ENCODE peak calls at places on chromosomes 5 and 9, in four cellular contexts. Y is NCI-H1105; R is stimulated activated CD4-positive, alpha-beta T cell treated with anti-CD3 and anti-CD28 coated beads, Interleukin-1b, Interleukin-23, amount 100 ng/mL, for 24 hours; H is A549. Q is an unnamed sample.

GRCh38 chr5:114099161-114099560 is 262.7 kb upstream of the KCNN2 start:
- DNase-seq in Y (no peak), R (no peak), H (no peak), Q (no peak)

GRCh38 chr5:56164371-56164770 is 68.8 kb downstream of the ANKRD55 start:
- DNase-seq in H (no peak), Y (no peak), R (no peak), Q (no peak)

GRCh38 chr5:147554285-147554817 is 44.5 kb upstream of the DPYSL3 start:
- DNase-seq in H (no peak), Y (no peak), R (no peak), Q (no peak)

GRCh38 chr5:60997721-60998120 is 52.7 kb downstream of the NDUFAF2 start:
- DNase-seq in R (no peak), H (no peak), Y (no peak), Q (peak)

GRCh38 chr5:149549461-149550266 is 1.6 kb downstream of the CSNK1A1 start:
- DNase-seq in Y (peak), H (peak), R (no peak), Q (peak)

GRCh38 chr5:58854396-58854795 is 271.5 kb downstream of the RAB3C start:
- DNase-seq in H (no peak), Y (no peak), R (no peak), Q (no peak)

GRCh38 chr5:129664336-129664937 is 83.5 kb upstream of the MINAR2 start:
- DNase-seq in H (peak), Y (no peak), R (no peak), Q (peak)

GRCh38 chr9:96279927-96280326 is 22.0 kb downstream of the HSD17B3 start:
- DNase-seq in H (no peak), R (no peak), Y (no peak), Q (no peak)

GRCh38 chr5:88268414-88269184 is at the start of gene TMEM161B:
- DNase-seq in Y (peak), H (peak), R (peak), Q (peak)

GRCh38 chr9:27861887-27862286 is 288.6 kb upstream of the C9orf72 start:
- DNase-seq in Y (no peak), H (no peak), R (no peak), Q (no peak)

GRCh38 chr5:9170026-9170425 is 375.8 kb downstream of the SEMA5A start:
- DNase-seq in R (no peak), Y (no peak), H (no peak), Q (no peak)

GRCh38 chr9:126939821-126940221 is 25.2 kb downstream of the RALGPS1 start:
- DNase-seq in Y (no peak), R (no peak), H (peak), Q (no peak)

GRCh38 chr5:76104027-76104426 is 20.8 kb downstream of the SV2C start:
- DNase-seq in Y (no peak), R (no peak), H (no peak), Q (no peak)

GRCh38 chr9:101146508-101146907 is 118.0 kb downstream of the PLPPR1 start:
- DNase-seq in Y (no peak), H (no peak), R (no peak), Q (no peak)

GRCh38 chr5:81750308-81751008 is 439 bp downstream of the SSBP2 start:
- DNase-seq in H (no peak), Y (no peak), R (no peak), Q (no peak)

GRCh38 chr9:113591899-113592625 is 128.5 kb downstream of the RGS3 start:
- DNase-seq in H (no peak), R (no peak), Y (no peak), Q (no peak)

GRCh38 chr9:15553528-15553898 is 670 bp downstream of the CCDC171 start:
- DNase-seq in H (no peak), R (no peak), Y (no peak), Q (no peak)

GRCh38 chr5:102570747-102571146 is 71.9 kb upstream of the SLCO6A1 start:
- DNase-seq in Y (no peak), H (no peak), R (no peak), Q (no peak)

GRCh38 chr9:108665856-108666784 is 189.7 kb downstream of the ACTL7B start:
- DNase-seq in H (no peak), Y (no peak), R (no peak), Q (no peak)

GRCh38 chr5:141326088-141326854 is 4.0 kb upstream of the PCDHGA1 start:
- DNase-seq in R (peak), H (peak), Y (no peak), Q (no peak)

GRCh38 chr9:70574222-70574837 is 159.9 kb upstream of the KLF9 start:
- DNase-seq in R (no peak), H (no peak), Y (no peak), Q (no peak)

GRCh38 chr5:133034064-133034463 is 7.7 kb upstream of the ZCCHC10 start:
- DNase-seq in H (no peak), Y (no peak), R (no peak), Q (no peak)

GRCh38 chr9:96476591-96476990 is 26.6 kb downstream of the HABP4 start:
- DNase-seq in R (no peak), Y (no peak), H (no peak), Q (no peak)

GRCh38 chr9:120925535-120926396 is 830 bp downstream of the TRAF1 start:
- DNase-seq in Y (no peak), H (peak), R (no peak), Q (no peak)

GRCh38 chr5:41510176-41510831 is at the start of gene PLCXD3:
- DNase-seq in H (peak), R (no peak), Y (peak), Q (peak)

GRCh38 chr9:20014168-20014567 is 225.3 kb upstream of the SLC24A2 start:
- DNase-seq in R (no peak), Y (no peak), H (no peak), Q (no peak)

GRCh38 chr9:101626295-101626694 is 31.5 kb upstream of the PPP3R2 start:
- DNase-seq in H (no peak), R (no peak), Y (no peak), Q (no peak)

GRCh38 chr5:40480392-40480791 is 199.3 kb upstream of the PTGER4 start:
- DNase-seq in H (no peak), R (no peak), Y (no peak), Q (no peak)

GRCh38 chr5:177479774-177480173 is 6.3 kb upstream of the DBN1 start:
- DNase-seq in Y (no peak), R (no peak), H (no peak), Q (no peak)

GRCh38 chr9:36319183-36319582 is 60.9 kb upstream of the GNE start:
- DNase-seq in H (no peak), R (no peak), Y (no peak), Q (no peak)

GRCh38 chr5:160211352-160211751 is 18.0 kb upstream of the FABP6 start:
- DNase-seq in H (no peak), Y (no peak), R (no peak), Q (no peak)

GRCh38 chr5:16880547-16880946 is 55.5 kb downstream of the MYO10 start:
- DNase-seq in R (no peak), H (no peak), Y (no peak), Q (no peak)

GRCh38 chr9:28001096-28001495 is 427.8 kb upstream of the C9orf72 start:
- DNase-seq in H (no peak), R (no peak), Y (no peak), Q (no peak)

GRCh38 chr9:101569736-101570501 is 24.9 kb downstream of the PPP3R2 start:
- DNase-seq in Y (no peak), R (no peak), H (no peak), Q (no peak)

GRCh38 chr9:130138791-130139190 is 33.4 kb upstream of the NCS1 start:
- DNase-seq in Y (no peak), R (no peak), H (no peak), Q (no peak)

GRCh38 chr9:91741529-91741928 is 208.5 kb downstream of the ROR2 start:
- DNase-seq in R (no peak), H (no peak), Y (no peak), Q (no peak)

GRCh38 chr5:157607371-157608161 is 32.0 kb upstream of the ADAM19 start:
- DNase-seq in H (peak), R (no peak), Y (no peak), Q (no peak)

GRCh38 chr5:107533946-107534876 is 136.5 kb downstream of the EFNA5 start:
- DNase-seq in R (no peak), Y (no peak), H (no peak), Q (no peak)

Q was measured in NCI-H446.